ENCODE peak calls at places on chromosomes 1 and 21, in seven cellular contexts. One of them, this sample, is unnamed.

GRCh38 chr21:25457946-25458345 is 149.3 kb downstream of the MRPL39 start:
- DNase-seq in keratinocyte: no peak
- DNase-seq in PC-9: no peak
- DNase-seq in hepatocyte: no peak
- DNase-seq in RWPE2: no peak
- DNase-seq in tibial artery: no peak
- DNase-seq in breast epithelium: no peak
- DNase-seq in this sample: no peak

GRCh38 chr1:15188678-15189077 is 35.1 kb downstream of the TMEM51 start:
- DNase-seq in keratinocyte: no peak
- DNase-seq in PC-9: no peak
- DNase-seq in hepatocyte: no peak
- DNase-seq in RWPE2: no peak
- DNase-seq in tibial artery: no peak
- DNase-seq in breast epithelium: no peak
- DNase-seq in this sample: no peak

GRCh38 chr1:95636897-95637296 is 402.9 kb downstream of the RWDD3 start:
- DNase-seq in keratinocyte: no peak
- DNase-seq in PC-9: no peak
- DNase-seq in hepatocyte: no peak
- DNase-seq in RWPE2: no peak
- DNase-seq in tibial artery: no peak
- DNase-seq in breast epithelium: no peak
- DNase-seq in this sample: no peak

GRCh38 chr1:74935446-74935845 is 198.7 kb upstream of the LHX8 start:
- DNase-seq in keratinocyte: no peak
- DNase-seq in PC-9: no peak
- DNase-seq in hepatocyte: no peak
- DNase-seq in RWPE2: no peak
- DNase-seq in tibial artery: no peak
- DNase-seq in breast epithelium: no peak
- DNase-seq in this sample: no peak

GRCh38 chr1:99936071-99936470 is 33.7 kb upstream of the SLC35A3 start:
- DNase-seq in keratinocyte: no peak
- DNase-seq in PC-9: no peak
- DNase-seq in hepatocyte: no peak
- DNase-seq in RWPE2: no peak
- DNase-seq in tibial artery: no peak
- DNase-seq in breast epithelium: no peak
- DNase-seq in this sample: no peak

GRCh38 chr21:40255665-40256064 is 388.4 kb downstream of the PCP4 start:
- DNase-seq in keratinocyte: no peak
- DNase-seq in PC-9: no peak
- DNase-seq in hepatocyte: no peak
- DNase-seq in RWPE2: no peak
- DNase-seq in tibial artery: no peak
- DNase-seq in breast epithelium: no peak
- DNase-seq in this sample: peak; percentile 62

GRCh38 chr1:25183126-25183980 is 48.9 kb downstream of the SYF2 start:
- DNase-seq in keratinocyte: no peak
- DNase-seq in PC-9: no peak
- DNase-seq in hepatocyte: no peak
- DNase-seq in RWPE2: no peak
- DNase-seq in tibial artery: no peak
- DNase-seq in breast epithelium: peak; percentile 14
- DNase-seq in this sample: no peak

GRCh38 chr1:230270940-230271325 is 155.2 kb downstream of the PGBD5 start:
- DNase-seq in keratinocyte: no peak
- DNase-seq in PC-9: no peak
- DNase-seq in hepatocyte: no peak
- DNase-seq in RWPE2: no peak
- DNase-seq in tibial artery: peak; percentile 54
- DNase-seq in breast epithelium: no peak
- DNase-seq in this sample: no peak

GRCh38 chr1:206783506-206783905 is 11.2 kb upstream of the IL10 start:
- DNase-seq in keratinocyte: no peak
- DNase-seq in PC-9: no peak
- DNase-seq in hepatocyte: no peak
- DNase-seq in RWPE2: no peak
- DNase-seq in tibial artery: no peak
- DNase-seq in breast epithelium: no peak
- DNase-seq in this sample: no peak

GRCh38 chr1:235500971-235501540 is 3.2 kb downstream of the B3GALNT2 start:
- DNase-seq in keratinocyte: peak; percentile 26
- DNase-seq in PC-9: peak; percentile 90
- DNase-seq in hepatocyte: no peak
- DNase-seq in RWPE2: no peak
- DNase-seq in tibial artery: no peak
- DNase-seq in breast epithelium: no peak
- DNase-seq in this sample: no peak

GRCh38 chr1:150534002-150534401 is 15.2 kb upstream of the ADAMTSL4 start:
- DNase-seq in keratinocyte: no peak
- DNase-seq in PC-9: no peak
- DNase-seq in hepatocyte: no peak
- DNase-seq in RWPE2: no peak
- DNase-seq in tibial artery: no peak
- DNase-seq in breast epithelium: no peak
- DNase-seq in this sample: no peak

GRCh38 chr1:222792744-222793143 is 22.1 kb upstream of the DISP1 start:
- DNase-seq in keratinocyte: no peak
- DNase-seq in PC-9: no peak
- DNase-seq in hepatocyte: peak; percentile 42
- DNase-seq in RWPE2: no peak
- DNase-seq in tibial artery: no peak
- DNase-seq in breast epithelium: no peak
- DNase-seq in this sample: no peak

GRCh38 chr1:28104866-28105467 is 16.6 kb upstream of the EYA3 start:
- DNase-seq in keratinocyte: peak; percentile 66
- DNase-seq in PC-9: peak; percentile 53
- DNase-seq in hepatocyte: peak; percentile 80
- DNase-seq in RWPE2: no peak
- DNase-seq in tibial artery: no peak
- DNase-seq in breast epithelium: no peak
- DNase-seq in this sample: no peak

GRCh38 chr1:234608026-234608719 is 1.8 kb downstream of the IRF2BP2 start:
- DNase-seq in keratinocyte: no peak
- DNase-seq in PC-9: peak; percentile 93
- DNase-seq in hepatocyte: peak; percentile 87
- DNase-seq in RWPE2: peak; percentile 78
- DNase-seq in tibial artery: peak; percentile 90
- DNase-seq in breast epithelium: peak; percentile 91
- DNase-seq in this sample: no peak

GRCh38 chr1:222095606-222096475 is 354.0 kb upstream of the DUSP10 start:
- DNase-seq in keratinocyte: no peak
- DNase-seq in PC-9: no peak
- DNase-seq in hepatocyte: peak; percentile 33
- DNase-seq in RWPE2: no peak
- DNase-seq in tibial artery: no peak
- DNase-seq in breast epithelium: no peak
- DNase-seq in this sample: peak; percentile 93

GRCh38 chr21:36769051-36769867 is 70.3 kb downstream of the SIM2 start:
- DNase-seq in keratinocyte: no peak
- DNase-seq in PC-9: no peak
- DNase-seq in hepatocyte: no peak
- DNase-seq in RWPE2: no peak
- DNase-seq in tibial artery: no peak
- DNase-seq in breast epithelium: no peak
- DNase-seq in this sample: no peak

GRCh38 chr1:20410555-20410954 is 75.5 kb downstream of the CAMK2N1 start:
- DNase-seq in keratinocyte: no peak
- DNase-seq in PC-9: no peak
- DNase-seq in hepatocyte: no peak
- DNase-seq in RWPE2: no peak
- DNase-seq in tibial artery: peak; percentile 13
- DNase-seq in breast epithelium: no peak
- DNase-seq in this sample: no peak

GRCh38 chr1:204478921-204479320 is 15.7 kb downstream of the PIK3C2B start:
- DNase-seq in keratinocyte: no peak
- DNase-seq in PC-9: no peak
- DNase-seq in hepatocyte: no peak
- DNase-seq in RWPE2: no peak
- DNase-seq in tibial artery: no peak
- DNase-seq in breast epithelium: no peak
- DNase-seq in this sample: no peak
- H3K27ac ChIP-seq in keratinocyte: no peak overlapping the region
- H3K27ac ChIP-seq in PC-9: peak overlapping the region; percentile 9
- H3K27ac ChIP-seq in hepatocyte: no peak overlapping the region
- H3K27ac ChIP-seq in RWPE2: no peak overlapping the region
- H3K27ac ChIP-seq in tibial artery: peak overlapping the region; percentile 27
- H3K27ac ChIP-seq in breast epithelium: peak overlapping the region; percentile 85
- H3K27ac ChIP-seq in this sample: no peak overlapping the region

GRCh38 chr1:92298213-92298572 is 594 bp downstream of the GLMN start:
- DNase-seq in keratinocyte: no peak
- DNase-seq in PC-9: no peak
- DNase-seq in hepatocyte: peak; percentile 16
- DNase-seq in RWPE2: no peak
- DNase-seq in tibial artery: no peak
- DNase-seq in breast epithelium: no peak
- DNase-seq in this sample: no peak

GRCh38 chr1:92299477-92300125 is 742 bp downstream of the RPAP2 start:
- DNase-seq in keratinocyte: no peak
- DNase-seq in PC-9: no peak
- DNase-seq in hepatocyte: peak; percentile 5
- DNase-seq in RWPE2: no peak
- DNase-seq in tibial artery: no peak
- DNase-seq in breast epithelium: no peak
- DNase-seq in this sample: no peak

GRCh38 chr1:92301021-92301420 is 2.2 kb downstream of the RPAP2 start:
- DNase-seq in keratinocyte: no peak
- DNase-seq in PC-9: no peak
- DNase-seq in hepatocyte: no peak
- DNase-seq in RWPE2: no peak
- DNase-seq in tibial artery: no peak
- DNase-seq in breast epithelium: no peak
- DNase-seq in this sample: no peak

DNA sequence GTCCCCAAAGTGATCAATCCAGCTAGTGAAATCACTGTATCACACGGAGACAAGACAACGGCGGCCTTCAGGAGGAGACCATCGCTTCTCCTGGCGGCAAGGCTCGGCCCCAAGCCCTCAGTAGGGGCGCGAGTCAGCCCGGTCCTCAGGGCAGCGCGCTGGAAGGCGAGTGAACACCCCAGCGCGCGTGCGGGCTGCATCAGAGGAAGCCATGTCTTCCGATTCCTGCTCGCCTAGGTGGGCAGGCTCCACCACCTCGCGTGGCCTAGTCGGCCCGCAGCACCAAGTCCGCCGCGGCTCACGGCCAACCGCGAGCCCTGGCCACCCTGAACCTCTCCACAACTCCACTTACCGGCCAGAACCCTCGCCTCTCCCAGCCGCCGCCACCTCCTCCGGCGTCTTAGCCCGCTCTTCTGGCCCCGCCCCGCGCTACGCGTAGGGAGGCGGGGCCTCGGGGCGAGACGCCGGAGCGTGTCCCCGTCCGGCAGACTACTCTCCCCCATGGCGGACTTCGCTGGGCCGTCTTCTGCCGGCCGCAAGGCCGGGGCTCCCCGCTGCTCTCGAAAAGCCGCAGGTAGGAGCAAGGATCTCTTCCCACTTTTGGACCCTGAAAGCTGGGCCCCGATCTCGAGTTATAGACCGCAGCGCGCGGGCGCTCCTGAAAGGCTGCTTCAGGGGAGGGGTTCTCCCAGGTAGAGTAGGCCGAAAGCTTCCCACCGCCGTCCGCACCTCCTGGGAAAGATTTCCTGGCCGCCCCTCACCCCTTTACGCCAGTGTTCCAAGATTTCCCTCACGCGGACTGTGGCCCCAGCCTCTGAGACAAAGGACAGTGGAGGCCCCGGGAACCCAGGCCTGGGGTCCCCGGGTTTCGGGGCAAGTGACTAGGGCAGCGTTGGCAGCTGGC is at the start of the genes GLMN and RPAP2:
- DNase-seq in keratinocyte: no peak
- DNase-seq in PC-9: peak; percentile 73
- DNase-seq in hepatocyte: peak; percentile 95
- DNase-seq in RWPE2: peak; percentile 72
- DNase-seq in tibial artery: peak; percentile 84
- DNase-seq in breast epithelium: peak; percentile 53
- DNase-seq in this sample: peak; percentile 95
- TF ChIP-seq CTCF in keratinocyte: peak; percentile 18
- TF ChIP-seq CTCF in PC-9: no peak
- TF ChIP-seq CTCF in hepatocyte: no peak
- TF ChIP-seq CTCF in RWPE2: peak; percentile 32
- TF ChIP-seq CTCF in tibial artery: no peak
- TF ChIP-seq CTCF in breast epithelium: no peak
- TF ChIP-seq CTCF in this sample: no peak

GRCh38 chr1:17856496-17857108 is 101.5 kb downstream of the ACTL8 start:
- DNase-seq in keratinocyte: no peak
- DNase-seq in PC-9: no peak
- DNase-seq in hepatocyte: no peak
- DNase-seq in RWPE2: no peak
- DNase-seq in tibial artery: no peak
- DNase-seq in breast epithelium: no peak
- DNase-seq in this sample: no peak
- H3K4me3 ChIP-seq in keratinocyte: no peak overlapping the region
- H3K4me3 ChIP-seq in PC-9: no peak overlapping the region
- H3K4me3 ChIP-seq in hepatocyte: no peak overlapping the region
- H3K4me3 ChIP-seq in RWPE2: no peak overlapping the region
- H3K4me3 ChIP-seq in tibial artery: no peak overlapping the region
- H3K4me3 ChIP-seq in breast epithelium: no peak overlapping the region
- H3K4me3 ChIP-seq in this sample: no peak overlapping the region

GRCh38 chr1:171257207-171258052 is 9.1 kb downstream of the FMO1 start:
- DNase-seq in keratinocyte: peak; percentile 89
- DNase-seq in PC-9: no peak
- DNase-seq in hepatocyte: peak; percentile 85
- DNase-seq in RWPE2: peak; percentile 76
- DNase-seq in tibial artery: no peak
- DNase-seq in breast epithelium: peak; percentile 83
- DNase-seq in this sample: no peak

GRCh38 chr1:171254859-171255258 is 6.6 kb downstream of the FMO1 start:
- DNase-seq in keratinocyte: no peak
- DNase-seq in PC-9: no peak
- DNase-seq in hepatocyte: no peak
- DNase-seq in RWPE2: no peak
- DNase-seq in tibial artery: no peak
- DNase-seq in breast epithelium: no peak
- DNase-seq in this sample: no peak

GRCh38 chr1:171258943-171259342 is 10.6 kb downstream of the FMO1 start:
- DNase-seq in keratinocyte: no peak
- DNase-seq in PC-9: no peak
- DNase-seq in hepatocyte: no peak
- DNase-seq in RWPE2: no peak
- DNase-seq in tibial artery: no peak
- DNase-seq in breast epithelium: no peak
- DNase-seq in this sample: no peak

GRCh38 chr1:171263915-171264314 is 15.6 kb downstream of the FMO1 start:
- DNase-seq in keratinocyte: no peak
- DNase-seq in PC-9: no peak
- DNase-seq in hepatocyte: no peak
- DNase-seq in RWPE2: no peak
- DNase-seq in tibial artery: no peak
- DNase-seq in breast epithelium: no peak
- DNase-seq in this sample: no peak

DNA sequence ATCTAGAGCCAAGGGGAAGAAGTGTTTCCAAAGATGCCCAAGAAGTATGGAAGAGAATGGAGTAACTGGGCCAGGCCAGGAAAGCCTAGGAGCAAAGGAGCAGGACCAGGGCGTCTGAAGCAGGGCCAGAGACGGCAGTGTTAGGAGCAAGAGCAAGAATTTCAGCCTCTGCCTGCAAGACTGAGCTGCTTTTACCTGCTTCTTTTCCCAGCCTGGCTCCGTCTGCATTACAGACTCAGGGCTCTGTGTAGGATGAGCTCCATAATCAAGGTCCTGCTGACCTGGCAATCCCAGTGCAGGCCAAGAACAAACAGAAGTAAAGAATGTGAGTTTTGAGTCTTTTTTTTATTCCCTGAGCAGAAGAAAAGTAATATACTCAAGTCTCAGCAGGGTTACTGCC is 10.1 kb downstream of the FMO1 start:
- DNase-seq in keratinocyte: no peak
- DNase-seq in PC-9: no peak
- DNase-seq in hepatocyte: no peak
- DNase-seq in RWPE2: no peak
- DNase-seq in tibial artery: no peak
- DNase-seq in breast epithelium: no peak
- DNase-seq in this sample: no peak
- H3K27ac ChIP-seq in keratinocyte: no peak overlapping the region
- H3K27ac ChIP-seq in PC-9: no peak overlapping the region
- H3K27ac ChIP-seq in hepatocyte: peak overlapping the region; percentile 83
- H3K27ac ChIP-seq in RWPE2: no peak overlapping the region
- H3K27ac ChIP-seq in tibial artery: no peak overlapping the region
- H3K27ac ChIP-seq in breast epithelium: peak overlapping the region; percentile 19
- H3K27ac ChIP-seq in this sample: no peak overlapping the region

This sample was measured in esophagus muscularis mucosa.